ENCODE peak calls at places on chromosomes 4 and X, in four cellular contexts. One of them, this sample, is unnamed.

GRCh38 chr4:122838034-122838433 is 11.4 kb downstream of the FGF2 start:
- DNase-seq in neural progenitor cell: no peak
- DNase-seq in transverse colon: no peak
- DNase-seq in naive thymus-derived CD4-positive, alpha-beta T cell: no peak
- DNase-seq in this sample: no peak

GRCh38 chrX:1164322-1165288 is 47.8 kb downstream of the CRLF2 start:
- DNase-seq in transverse colon: no peak
- DNase-seq in naive thymus-derived CD4-positive, alpha-beta T cell: no peak
- DNase-seq in neural progenitor cell: peak; percentile 54
- DNase-seq in this sample: no peak

GRCh38 chrX:55524487-55524886 is 34.8 kb upstream of the USP51 start:
- DNase-seq in transverse colon: no peak
- DNase-seq in neural progenitor cell: peak; percentile 3
- DNase-seq in naive thymus-derived CD4-positive, alpha-beta T cell: no peak
- DNase-seq in this sample: no peak

GRCh38 chrX:142898164-142898563 is 127.6 kb upstream of the SPANXN4 start:
- DNase-seq in neural progenitor cell: no peak
- DNase-seq in naive thymus-derived CD4-positive, alpha-beta T cell: no peak
- DNase-seq in transverse colon: no peak
- DNase-seq in this sample: no peak

GRCh38 chr4:189988892-189989431 is 38.1 kb downstream of the FRG2 start:
- DNase-seq in neural progenitor cell: no peak
- DNase-seq in transverse colon: no peak
- DNase-seq in naive thymus-derived CD4-positive, alpha-beta T cell: no peak
- DNase-seq in this sample: no peak

GRCh38 chrX:105260291-105261043 is 40.0 kb upstream of the TEX13A start:
- DNase-seq in neural progenitor cell: no peak
- DNase-seq in naive thymus-derived CD4-positive, alpha-beta T cell: no peak
- DNase-seq in transverse colon: no peak
- DNase-seq in this sample: peak; percentile 21

GRCh38 chrX:130874751-130875150 is 28.3 kb downstream of the ENOX2 start:
- DNase-seq in neural progenitor cell: no peak
- DNase-seq in transverse colon: no peak
- DNase-seq in naive thymus-derived CD4-positive, alpha-beta T cell: no peak
- DNase-seq in this sample: no peak

GRCh38 chrX:13050151-13050550 is 5.7 kb upstream of the FAM9C start:
- DNase-seq in naive thymus-derived CD4-positive, alpha-beta T cell: no peak
- DNase-seq in neural progenitor cell: no peak
- DNase-seq in transverse colon: no peak
- DNase-seq in this sample: no peak

GRCh38 chr4:107213410-107213809 is 177.3 kb upstream of the DKK2 start:
- DNase-seq in neural progenitor cell: no peak
- DNase-seq in naive thymus-derived CD4-positive, alpha-beta T cell: no peak
- DNase-seq in transverse colon: no peak
- DNase-seq in this sample: no peak

GRCh38 chr4:72846280-72847111 is 223.0 kb downstream of the COX18 start:
- DNase-seq in neural progenitor cell: peak; percentile 69
- DNase-seq in transverse colon: no peak
- DNase-seq in naive thymus-derived CD4-positive, alpha-beta T cell: no peak
- DNase-seq in this sample: no peak

GRCh38 chr4:99685234-99685633 is 27.6 kb upstream of the C4orf54 start:
- DNase-seq in transverse colon: no peak
- DNase-seq in neural progenitor cell: no peak
- DNase-seq in naive thymus-derived CD4-positive, alpha-beta T cell: no peak
- DNase-seq in this sample: no peak

DNA sequence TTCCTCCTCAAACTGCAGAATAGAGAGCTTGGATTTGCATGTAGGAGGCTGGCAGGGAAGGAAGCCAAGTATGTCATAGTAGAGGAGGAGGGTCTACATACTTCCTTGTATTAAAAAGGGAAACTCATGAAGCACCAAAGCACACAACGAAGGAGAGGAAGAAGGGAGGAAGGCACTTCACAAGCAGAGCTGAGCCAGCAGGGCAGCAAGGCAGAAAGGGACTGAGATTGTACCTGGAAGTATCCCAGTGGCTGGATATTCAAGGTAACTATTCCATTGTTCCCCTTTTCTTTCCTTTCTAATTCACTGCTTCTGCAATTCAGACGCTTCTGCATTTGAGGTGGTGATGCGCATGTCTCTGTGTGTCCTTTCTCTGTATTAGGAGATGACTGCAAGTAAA is 54.8 kb downstream of the UBQLN2 start:
- DNase-seq in neural progenitor cell: no peak
- DNase-seq in transverse colon: no peak
- DNase-seq in naive thymus-derived CD4-positive, alpha-beta T cell: no peak
- DNase-seq in this sample: no peak
- H3K9me3 ChIP-seq in neural progenitor cell: peaks cover 3% of the 10 kb centered on the region
- H3K9me3 ChIP-seq in transverse colon: no peaks in the 10 kb centered on the region
- H3K9me3 ChIP-seq in naive thymus-derived CD4-positive, alpha-beta T cell: no peaks in the 10 kb centered on the region
- H3K9me3 ChIP-seq in this sample: no peaks in the 10 kb centered on the region

DNA sequence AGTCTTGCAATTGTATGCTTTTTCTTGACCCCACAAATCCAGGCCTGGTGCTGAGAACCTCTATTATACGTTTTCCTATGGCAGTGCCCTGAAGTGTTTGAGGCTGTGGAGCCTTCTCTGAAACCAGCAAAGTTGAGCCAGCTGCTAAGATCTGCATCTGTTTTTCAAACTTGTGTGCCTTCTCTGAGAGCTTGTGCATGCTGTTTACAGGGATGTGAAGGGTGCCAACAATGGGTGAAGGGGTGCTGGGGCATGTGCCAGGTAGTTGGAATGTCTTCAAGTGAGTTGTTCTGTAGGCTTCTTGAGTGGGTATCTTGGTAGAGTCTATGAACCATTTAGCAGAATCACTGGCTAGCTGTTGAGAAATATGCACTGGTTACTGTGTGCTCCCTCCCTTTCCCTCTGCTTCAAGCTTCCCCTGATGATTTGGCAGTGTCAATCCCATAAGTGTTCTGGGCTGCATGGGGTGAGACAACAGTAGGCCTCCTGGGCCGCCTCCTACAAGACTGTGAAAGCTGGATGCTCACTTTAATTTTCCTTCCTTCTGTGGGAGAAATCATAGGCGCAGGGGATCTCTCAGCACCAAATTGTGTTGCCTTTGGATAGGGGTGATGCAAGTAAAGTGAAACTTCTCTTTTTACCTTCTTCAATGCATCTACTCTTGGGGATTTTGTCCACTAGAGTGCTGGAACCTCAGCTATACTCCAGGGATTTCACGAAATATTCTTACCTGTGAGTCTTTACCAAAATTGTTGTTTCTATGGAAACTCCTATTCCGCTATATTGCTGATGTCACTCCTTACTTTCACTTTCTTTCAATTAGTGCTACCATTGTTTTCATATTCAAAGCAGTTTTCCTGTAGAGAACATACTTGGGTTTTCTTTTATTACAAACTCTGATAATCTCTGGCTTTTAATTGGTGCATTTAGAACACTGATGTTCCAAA is 30.0 kb downstream of the ITM2A start:
- DNase-seq in transverse colon: no peak
- DNase-seq in neural progenitor cell: no peak
- DNase-seq in naive thymus-derived CD4-positive, alpha-beta T cell: peak; percentile 14
- DNase-seq in this sample: no peak
- H3K4me3 ChIP-seq in transverse colon: no peak overlapping the region
- H3K4me3 ChIP-seq in neural progenitor cell: no peak overlapping the region
- H3K4me3 ChIP-seq in naive thymus-derived CD4-positive, alpha-beta T cell: peak overlapping the region; percentile 51
- H3K4me3 ChIP-seq in this sample: no peak overlapping the region

GRCh38 chr4:68366600-68366999 is 16.7 kb upstream of the YTHDC1 start:
- DNase-seq in neural progenitor cell: no peak
- DNase-seq in transverse colon: no peak
- DNase-seq in naive thymus-derived CD4-positive, alpha-beta T cell: no peak
- DNase-seq in this sample: no peak
- H3K9me3 ChIP-seq in neural progenitor cell: no peaks in the 10 kb centered on the region
- H3K9me3 ChIP-seq in transverse colon: no peaks in the 10 kb centered on the region
- H3K9me3 ChIP-seq in naive thymus-derived CD4-positive, alpha-beta T cell: no peaks in the 10 kb centered on the region
- H3K9me3 ChIP-seq in this sample: no peaks in the 10 kb centered on the region

DNA sequence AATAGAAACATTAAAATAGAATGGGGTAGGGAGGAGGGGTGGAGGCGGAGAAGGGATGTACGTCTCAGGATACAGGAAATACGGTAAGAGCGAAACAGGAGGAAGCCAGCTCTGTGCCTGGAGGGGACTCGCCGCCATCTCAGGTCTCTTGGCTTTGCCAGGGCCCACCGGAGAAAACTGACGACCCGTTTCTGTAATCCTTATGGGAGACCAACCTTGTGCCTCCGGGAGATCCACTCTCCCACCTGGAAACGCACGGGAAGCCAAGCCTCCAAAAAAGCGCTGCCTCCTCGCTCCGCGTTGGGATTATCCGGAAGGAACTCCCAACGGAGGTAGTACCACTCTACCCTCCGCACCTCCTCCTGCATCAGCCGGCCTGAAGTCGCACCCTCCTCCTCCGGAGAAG is at the start of gene NBDY:
- DNase-seq in neural progenitor cell: peak; percentile 62
- DNase-seq in naive thymus-derived CD4-positive, alpha-beta T cell: peak; percentile 21
- DNase-seq in transverse colon: peak; percentile 33
- DNase-seq in this sample: peak; percentile 54
- H3K4me3 ChIP-seq in neural progenitor cell: peak within 1 kb of the TSS; percentile 79
- H3K4me3 ChIP-seq in naive thymus-derived CD4-positive, alpha-beta T cell: peak within 1 kb of the TSS; percentile 94
- H3K4me3 ChIP-seq in transverse colon: peak within 1 kb of the TSS; percentile 64
- H3K4me3 ChIP-seq in this sample: peak within 1 kb of the TSS; percentile 97

DNA sequence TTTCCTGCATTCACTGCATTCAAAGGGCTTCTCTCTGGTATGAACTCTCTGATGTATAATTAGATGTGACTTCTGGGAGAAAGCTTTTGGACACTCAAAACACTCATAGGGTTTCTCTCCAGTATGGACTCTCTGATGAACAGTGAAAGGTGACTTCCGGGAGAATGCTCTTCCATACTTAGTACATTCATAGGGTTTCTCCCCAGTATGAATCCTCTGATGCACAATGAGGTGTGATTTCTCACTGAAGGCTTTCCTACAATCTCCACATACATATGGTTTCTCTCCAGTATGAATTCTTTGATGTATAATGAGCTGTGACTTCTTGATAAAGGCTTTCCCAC is 12.2 kb downstream of the ZNF630 start:
- DNase-seq in transverse colon: no peak
- DNase-seq in naive thymus-derived CD4-positive, alpha-beta T cell: no peak
- DNase-seq in neural progenitor cell: no peak
- DNase-seq in this sample: no peak
- H3K9me3 ChIP-seq in transverse colon: no peaks in the 10 kb centered on the region
- H3K9me3 ChIP-seq in naive thymus-derived CD4-positive, alpha-beta T cell: no peaks in the 10 kb centered on the region
- H3K9me3 ChIP-seq in neural progenitor cell: peaks cover 13% of the 10 kb centered on the region
- H3K9me3 ChIP-seq in this sample: peaks cover 2% of the 10 kb centered on the region